ENCODE peak calls at places on chromosomes 1 and 21, in ten cellular contexts. F is HFFc6, V is left lung, I is lower lobe of right lung, J is foreskin fibroblast, L is activated B cell treated with CpG ODN at 0.5 μM for 24 hours, Z is A549, G is Panc1, A is progenitor cell of endocrine pancreas, D is IMR-90. P is an unnamed sample.

GRCh38 chr21:46369520-46370235 is 45.7 kb downstream of the PCNT start:
- DNase-seq in A (no peak), J (no peak), G (no peak), I (no peak), F (no peak), Z (no peak), V (no peak), L (no peak), D (no peak), P (no peak)

GRCh38 chr1:225425211-225425786 is 2.5 kb downstream of the LBR start:
- DNase-seq in J (peak), V (no peak), A (no peak), I (no peak), G (no peak), Z (no peak), L (no peak), F (peak), D (peak), P (peak)

GRCh38 chr21:38853421-38853919 is 47.7 kb downstream of the ETS2 start:
- DNase-seq in J (peak), G (peak), L (no peak), F (peak), V (no peak), I (no peak), D (peak), Z (peak), A (no peak), P (peak)

GRCh38 chr1:66412689-66413088 is 121.3 kb upstream of the SGIP1 start:
- DNase-seq in V (no peak), F (peak), G (no peak), A (no peak), D (peak), I (no peak), L (no peak), Z (no peak), J (peak), P (no peak)

GRCh38 chr1:15064217-15064929 is 89.2 kb upstream of the TMEM51 start:
- DNase-seq in G (no peak), D (no peak), I (no peak), F (no peak), L (no peak), V (no peak), A (no peak), J (no peak), Z (no peak), P (no peak)

GRCh38 chr1:228228601-228229074 is 20.8 kb downstream of the OBSCN start:
- DNase-seq in V (no peak), A (no peak), J (peak), D (peak), F (peak), Z (peak), L (no peak), G (peak), I (no peak), P (no peak)

GRCh38 chr21:43361493-43362296 is 65.2 kb downstream of the SIK1 start:
- DNase-seq in I (no peak), D (peak), V (no peak), J (peak), Z (no peak), F (peak), G (no peak), A (no peak), L (peak), P (peak)

GRCh38 chr21:30676737-30677136 is 34.1 kb downstream of the KRTAP20-3 start:
- DNase-seq in A (no peak), G (no peak), F (no peak), L (no peak), D (no peak), V (no peak), Z (no peak), I (no peak), J (no peak), P (no peak)

GRCh38 chr1:32013386-32014198 is at the start of gene KHDRBS1:
- DNase-seq in V (peak), D (peak), A (peak), F (peak), G (peak), J (peak), I (peak), L (peak), Z (peak), P (peak)

GRCh38 chr1:24932284-24932683 is 2.2 kb upstream of the RUNX3 start:
- DNase-seq in Z (peak), F (no peak), V (peak), I (peak), A (peak), G (no peak), L (peak), D (no peak), J (no peak), P (no peak)

GRCh38 chr1:10113501-10113900 is 80.7 kb downstream of the UBE4B start:
- DNase-seq in A (no peak), D (no peak), L (no peak), F (no peak), V (no peak), Z (no peak), I (no peak), G (no peak), J (no peak), P (no peak)

GRCh38 chr1:210074904-210075303 is 136.9 kb downstream of the SYT14 start:
- DNase-seq in F (no peak), J (no peak), D (no peak), V (no peak), I (no peak), Z (no peak), G (no peak), L (no peak), A (no peak), P (no peak)

GRCh38 chr1:155166373-155167165 is 6.5 kb downstream of the KRTCAP2 start:
- DNase-seq in F (no peak), G (no peak), L (no peak), J (no peak), I (no peak), V (no peak), A (no peak), Z (no peak), D (no peak), P (no peak)

GRCh38 chr1:72623299-72623708 is 341.0 kb upstream of the NEGR1 start:
- DNase-seq in G (peak), I (no peak), A (no peak), J (peak), F (peak), V (no peak), L (no peak), Z (no peak), D (peak), P (no peak)

GRCh38 chr1:176338897-176339296 is 124.1 kb upstream of the PAPPA2 start:
- DNase-seq in F (no peak), Z (no peak), J (no peak), L (no peak), G (no peak), V (no peak), I (no peak), A (no peak), D (no peak), P (no peak)

GRCh38 chr1:17212009-17212408 is 7.1 kb downstream of the PADI1 start:
- DNase-seq in Z (no peak), I (no peak), A (no peak), L (no peak), J (no peak), V (no peak), D (no peak), F (no peak), G (no peak), P (no peak)

GRCh38 chr1:21707891-21708290 is 38.7 kb upstream of the RAP1GAP start:
- DNase-seq in L (no peak), A (no peak), G (no peak), J (no peak), I (no peak), D (no peak), Z (no peak), V (no peak), F (no peak), P (no peak)

GRCh38 chr1:38138498-38139233 is 92.1 kb upstream of the POU3F1 start:
- DNase-seq in L (no peak), F (peak), A (no peak), G (peak), I (peak), V (peak), Z (peak), D (peak), J (peak), P (no peak)

GRCh38 chr1:36872858-36873257 is 161.5 kb downstream of the GRIK3 start:
- DNase-seq in D (no peak), I (no peak), Z (no peak), J (no peak), A (no peak), V (no peak), L (no peak), F (no peak), G (no peak), P (no peak)

GRCh38 chr1:216900116-216900620 is 176.9 kb upstream of the ESRRG start:
- DNase-seq in V (no peak), A (no peak), F (no peak), D (no peak), G (no peak), I (no peak), L (no peak), Z (no peak), J (no peak), P (no peak)

GRCh38 chr1:9151326-9151860 is 22.5 kb upstream of the GPR157 start:
- DNase-seq in D (peak), Z (no peak), F (no peak), G (no peak), L (no peak), J (no peak), I (peak), A (no peak), V (peak), P (no peak)

GRCh38 chr21:42358261-42358660 is 7.5 kb upstream of the TFF2 start:
- DNase-seq in Z (no peak), V (peak), A (no peak), I (no peak), L (no peak), G (no peak), D (no peak), F (no peak), J (no peak), P (peak)

GRCh38 chr1:156883919-156884318 is 9.6 kb upstream of the PEAR1 start:
- DNase-seq in G (no peak), L (no peak), A (no peak), I (no peak), F (no peak), V (no peak), D (no peak), J (no peak), Z (no peak), P (no peak)

GRCh38 chr1:211632808-211633522 is 42.5 kb downstream of the NEK2 start:
- DNase-seq in F (no peak), I (peak), D (peak), J (no peak), Z (no peak), V (no peak), A (no peak), L (no peak), G (no peak), P (no peak)

GRCh38 chr1:220694866-220695382 is 4.8 kb downstream of the C1orf115 start:
- DNase-seq in F (no peak), L (no peak), G (no peak), A (no peak), Z (no peak), I (no peak), J (no peak), V (no peak), D (no peak), P (no peak)

GRCh38 chr1:202697038-202697437 is 13.2 kb downstream of the SYT2 start:
- DNase-seq in V (no peak), L (no peak), A (no peak), F (no peak), I (no peak), G (no peak), Z (no peak), J (no peak), D (no peak), P (no peak)
- TF ChIP-seq CTCF in V (no peak), L (no peak), A (no peak), F (no peak), I (no peak), G (no peak), Z (no peak), J (no peak), D (no peak), P (no peak)

DNA sequence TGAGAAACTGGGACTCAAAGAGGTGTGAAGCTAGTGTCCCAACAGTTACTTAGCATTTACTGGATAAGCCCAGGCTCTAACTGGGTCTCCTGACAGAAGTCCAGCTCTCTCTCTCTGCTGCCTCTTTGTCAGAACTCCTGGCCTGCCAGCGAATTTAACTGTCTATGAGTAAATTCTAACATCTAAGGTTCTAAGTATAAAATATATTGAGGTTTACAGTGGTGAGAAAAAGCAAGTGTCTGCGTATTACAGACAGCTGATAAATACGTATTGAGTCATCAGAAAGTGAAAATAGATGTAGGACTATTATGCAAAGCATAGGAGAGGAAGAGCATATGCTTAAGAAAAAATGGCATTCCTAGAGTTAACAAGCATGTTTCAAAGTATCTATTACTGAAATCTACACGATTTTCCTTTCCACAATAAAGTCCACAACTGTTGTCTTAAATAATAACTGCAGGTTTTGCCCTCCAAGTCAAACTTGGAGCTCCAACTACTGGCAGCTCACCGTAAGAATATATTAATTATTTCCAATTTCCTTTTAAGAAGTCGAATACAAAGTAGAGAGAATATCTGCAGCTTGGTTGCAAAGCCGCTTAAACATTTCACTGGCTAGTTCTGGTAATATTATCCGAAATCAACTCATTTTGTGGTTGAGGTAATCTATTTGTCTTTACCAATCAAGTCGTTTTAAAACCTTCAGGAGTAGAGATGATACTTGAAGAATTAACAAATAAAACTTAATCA is 1.4 kb upstream of the RGS2 start:
- DNase-seq in A (no peak), L (no peak), F (no peak), G (no peak), I (no peak), D (peak), J (no peak), V (no peak), Z (peak), P (no peak)
- TF ChIP-seq CTCF in A (no peak), L (no peak), F (peak), G (peak), I (peak), D (no peak), J (no peak), V (no peak), Z (peak), P (no peak)

GRCh38 chr21:28614816-28615215 is 377.9 kb downstream of the LTN1 start:
- DNase-seq in G (no peak), A (no peak), Z (no peak), I (no peak), V (no peak), L (no peak), F (no peak), D (no peak), J (no peak), P (no peak)
- TF ChIP-seq CTCF in G (no peak), A (no peak), Z (no peak), I (no peak), V (no peak), L (no peak), F (no peak), D (no peak), J (no peak), P (no peak)

GRCh38 chr1:42427240-42427639 is 28.6 kb downstream of the ZMYND12 start:
- DNase-seq in D (no peak), Z (no peak), J (no peak), V (no peak), F (no peak), G (no peak), I (no peak), A (no peak), L (no peak), P (no peak)
- TF ChIP-seq CTCF in D (no peak), Z (no peak), J (no peak), V (no peak), F (no peak), G (no peak), I (no peak), A (no peak), L (no peak), P (no peak)

DNA sequence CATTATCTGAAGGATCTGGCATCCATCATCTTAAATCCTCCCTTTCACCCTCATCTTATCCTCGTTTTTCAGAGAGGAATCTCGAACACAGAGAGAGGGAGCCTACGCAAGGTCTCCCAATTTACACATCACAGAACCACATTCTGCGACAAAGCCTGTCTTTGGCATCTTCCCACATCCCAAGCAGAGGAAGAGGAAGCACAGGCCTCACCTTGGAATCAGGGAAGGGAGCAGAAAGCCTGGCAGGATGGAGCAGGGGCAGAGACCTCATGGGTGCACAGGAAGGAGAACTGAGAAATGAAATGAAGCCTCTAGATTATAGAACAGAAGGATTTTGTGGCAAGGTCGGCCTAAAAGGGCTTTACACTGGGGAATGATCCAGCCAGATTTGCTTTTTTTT is 5.8 kb downstream of the ABCB10 start:
- DNase-seq in D (no peak), V (no peak), J (no peak), F (no peak), Z (no peak), I (no peak), G (no peak), A (no peak), L (no peak), P (no peak)
- TF ChIP-seq CTCF in D (no peak), V (no peak), J (no peak), F (no peak), Z (no peak), I (no peak), G (no peak), A (no peak), L (no peak), P (no peak)

GRCh38 chr1:41727749-41728115 is 191.0 kb downstream of the HIVEP3 start:
- DNase-seq in A (no peak), Z (no peak), F (no peak), V (no peak), I (no peak), L (no peak), D (no peak), G (no peak), J (no peak), P (no peak)

GRCh38 chr1:41730806-41731205 is 187.9 kb downstream of the HIVEP3 start:
- DNase-seq in Z (no peak), F (no peak), D (no peak), I (no peak), A (no peak), V (no peak), J (no peak), G (no peak), L (no peak), P (no peak)

GRCh38 chr1:41724248-41724647 is 194.5 kb downstream of the HIVEP3 start:
- DNase-seq in I (no peak), V (no peak), Z (no peak), F (no peak), G (no peak), A (no peak), J (no peak), D (peak), L (no peak), P (no peak)

GRCh38 chr1:41728403-41729202 is 190.1 kb downstream of the HIVEP3 start:
- DNase-seq in F (no peak), V (peak), L (peak), A (no peak), D (no peak), J (no peak), Z (no peak), I (no peak), G (no peak), P (peak)

DNA sequence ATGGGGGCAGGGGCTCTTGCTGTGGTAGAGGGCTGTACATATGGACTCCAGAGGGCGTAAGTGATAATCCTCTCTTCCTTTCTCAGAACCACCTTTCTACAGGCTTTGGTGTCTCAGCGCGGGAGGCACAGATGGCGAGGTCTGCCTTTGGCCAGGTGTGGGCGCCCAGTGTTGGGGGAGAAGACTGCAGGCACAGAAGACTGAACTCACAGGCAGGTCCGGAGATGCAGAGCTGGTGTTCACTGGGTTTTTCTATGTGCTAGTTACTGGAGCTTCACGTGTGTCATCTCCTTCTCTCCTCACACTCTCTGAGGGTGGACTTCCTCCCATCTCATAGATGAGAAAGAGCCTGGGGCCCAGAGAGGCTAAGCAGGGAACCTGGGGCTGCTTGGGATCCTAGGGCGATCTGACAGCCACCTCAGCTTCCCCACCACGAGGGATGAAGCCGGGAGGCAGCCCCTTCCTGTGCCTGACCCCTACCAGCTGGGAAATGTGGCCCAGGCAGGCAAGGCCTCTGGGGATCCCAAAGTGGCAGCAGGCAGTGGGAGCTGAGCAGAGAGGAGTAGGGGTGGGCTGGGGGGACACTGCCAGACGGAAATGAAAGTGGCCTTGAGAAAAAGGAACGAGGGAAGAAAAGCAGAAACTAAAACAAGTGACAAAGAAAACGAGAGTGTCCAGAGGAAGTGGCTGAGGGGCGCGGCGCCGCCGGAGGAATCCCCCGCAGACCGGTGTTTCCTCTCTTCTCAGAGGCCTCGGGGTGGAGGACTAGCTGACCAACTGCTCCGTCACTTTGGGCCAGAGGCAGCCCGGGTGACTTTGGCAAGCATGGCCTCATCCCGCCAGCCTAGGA is 191.6 kb downstream of the HIVEP3 start:
- DNase-seq in D (no peak), L (peak), A (no peak), J (no peak), V (peak), F (no peak), Z (no peak), I (peak), G (no peak), P (peak)
- TF ChIP-seq CTCF in D (no peak), L (no peak), A (no peak), J (no peak), V (no peak), F (no peak), Z (no peak), I (no peak), G (no peak), P (peak)

DNA sequence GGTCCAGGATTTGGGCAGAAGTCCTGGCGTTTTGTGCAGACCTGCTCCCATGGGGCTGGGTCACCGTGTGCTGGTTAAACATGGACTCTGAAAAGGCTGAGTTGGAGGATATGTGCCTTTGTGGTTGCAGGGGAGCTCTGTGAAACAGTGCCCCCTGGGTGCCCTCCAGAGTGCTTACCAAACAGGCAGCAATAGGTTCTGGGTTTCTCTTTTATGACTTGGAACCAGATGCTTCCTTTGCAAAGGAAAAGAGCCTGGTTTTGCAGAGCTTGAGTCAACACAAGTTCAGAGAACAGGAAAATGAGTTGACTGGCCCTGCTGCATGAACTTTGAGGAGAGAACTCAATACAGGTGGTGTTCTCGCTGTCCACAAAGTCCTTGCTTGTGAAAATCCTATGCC is 288.9 kb downstream of the TM2D1 start:
- DNase-seq in J (peak), V (no peak), L (no peak), G (no peak), I (no peak), F (no peak), D (no peak), A (no peak), Z (no peak), P (no peak)
- TF ChIP-seq CTCF in J (no peak), V (no peak), L (no peak), G (peak), I (no peak), F (peak), D (no peak), A (no peak), Z (no peak), P (no peak)